ENCODE peak calls at places on chromosome 2, in six cellular contexts. Z, P, W, D, S and N are unnamed samples. For H3K27me3, the result is how much of the 10 kb centered on the place peaks cover.

GRCh38 chr2:105746177-105747080 is 1.7 kb downstream of the NCK2 start:
- DNase-seq in Z (peak), P (peak), W (peak), D (peak), S (peak), N (peak)

GRCh38 chr2:200418399-200418798 is 91.5 kb downstream of the KCTD18 start:
- DNase-seq in Z (no peak), P (no peak), W (no peak), D (no peak), S (no peak), N (no peak)

GRCh38 chr2:239544141-239544800 is 143.5 kb upstream of the HDAC4 start:
- DNase-seq in Z (no peak), P (no peak), W (no peak), D (no peak), S (no peak), N (no peak)

GRCh38 chr2:217538719-217539118 is 464.1 kb downstream of the TNS1 start:
- DNase-seq in Z (no peak), P (no peak), W (no peak), D (peak), S (no peak), N (no peak)

GRCh38 chr2:68108116-68108515 is 45.3 kb upstream of the C1D start:
- DNase-seq in Z (no peak), P (no peak), W (no peak), D (no peak), S (no peak), N (no peak)

GRCh38 chr2:206533977-206534376 is 90.6 kb downstream of the ADAM23 start:
- DNase-seq in Z (no peak), P (no peak), W (no peak), D (no peak), S (no peak), N (no peak)

GRCh38 chr2:176092270-176093144 is at the start of gene HOXD13:
- DNase-seq in Z (peak), P (no peak), W (no peak), D (peak), S (no peak), N (no peak)

GRCh38 chr2:226514895-226515294 is 284.7 kb downstream of the IRS1 start:
- DNase-seq in Z (no peak), P (no peak), W (no peak), D (no peak), S (no peak), N (no peak)

GRCh38 chr2:157696036-157696435 is 67.4 kb upstream of the ACVR1C start:
- DNase-seq in Z (no peak), P (no peak), W (no peak), D (no peak), S (no peak), N (no peak)

GRCh38 chr2:233988581-233988980 is 61.9 kb upstream of the SPP2 start:
- DNase-seq in Z (no peak), P (no peak), W (no peak), D (no peak), S (no peak), N (no peak)

GRCh38 chr2:29880084-29880483 is 41.3 kb downstream of the ALK start:
- DNase-seq in Z (no peak), P (no peak), W (no peak), D (no peak), S (no peak), N (no peak)

GRCh38 chr2:128356127-128356526 is 37.5 kb upstream of the HS6ST1 start:
- DNase-seq in Z (no peak), P (no peak), W (no peak), D (no peak), S (no peak), N (no peak)

GRCh38 chr2:7037340-7038333 is 120.4 kb downstream of the RNF144A start:
- DNase-seq in Z (peak), P (peak), W (peak), D (peak), S (peak), N (peak)

GRCh38 chr2:112165296-112165695 is 27.1 kb downstream of the FBLN7 start:
- DNase-seq in Z (no peak), P (no peak), W (no peak), D (no peak), S (no peak), N (no peak)

GRCh38 chr2:121502246-121502645 is 28.4 kb upstream of the RNU4ATAC start:
- DNase-seq in Z (no peak), P (no peak), W (no peak), D (no peak), S (no peak), N (no peak)

GRCh38 chr2:218014706-218015685 is 12.2 kb upstream of the TNS1 start:
- DNase-seq in Z (no peak), P (no peak), W (no peak), D (no peak), S (no peak), N (no peak)

GRCh38 chr2:195363496-195363895 is 293.5 kb upstream of the SLC39A10 start:
- DNase-seq in Z (no peak), P (no peak), W (no peak), D (no peak), S (no peak), N (no peak)

GRCh38 chr2:160467086-160467485 is 26.5 kb downstream of the RBMS1 start:
- DNase-seq in Z (no peak), P (no peak), W (no peak), D (no peak), S (no peak), N (no peak)

GRCh38 chr2:100184055-100184737 is 41.8 kb upstream of the AFF3 start:
- DNase-seq in Z (no peak), P (no peak), W (no peak), D (no peak), S (no peak), N (no peak)

GRCh38 chr2:100707016-100707947 is 112.7 kb upstream of the NPAS2 start:
- DNase-seq in Z (no peak), P (no peak), W (no peak), D (no peak), S (no peak), N (no peak)

GRCh38 chr2:86764661-86765307 is 25.9 kb downstream of the CD8A start:
- DNase-seq in Z (peak), P (no peak), W (peak), D (peak), S (no peak), N (peak)

GRCh38 chr2:73494031-73494430 is 108.4 kb downstream of the ALMS1 start:
- DNase-seq in Z (peak), P (no peak), W (no peak), D (peak), S (no peak), N (no peak)

GRCh38 chr2:153568105-153568504 is 89.5 kb upstream of the RPRM start:
- DNase-seq in Z (no peak), P (no peak), W (no peak), D (no peak), S (no peak), N (no peak)

GRCh38 chr2:190382851-190383250 is 25.3 kb upstream of the MFSD6 start:
- DNase-seq in Z (no peak), P (peak), W (peak), D (peak), S (no peak), N (peak)

GRCh38 chr2:141534671-141535359 is 596.0 kb downstream of the LRP1B start:
- DNase-seq in Z (no peak), P (no peak), W (no peak), D (no peak), S (no peak), N (no peak)

GRCh38 chr2:213161759-213162514 is 10.5 kb upstream of the IKZF2 start:
- DNase-seq in Z (no peak), P (no peak), W (no peak), D (no peak), S (no peak), N (no peak)

GRCh38 chr2:131572175-131572574 is 44.5 kb downstream of the CCDC74A start:
- DNase-seq in Z (no peak), P (no peak), W (no peak), D (no peak), S (no peak), N (no peak)

GRCh38 chr2:20091305-20091991 is 40.0 kb upstream of the LAPTM4A start:
- DNase-seq in Z (no peak), P (no peak), W (no peak), D (no peak), S (no peak), N (no peak)

GRCh38 chr2:99940963-99941362 is 201.4 kb downstream of the AFF3 start:
- DNase-seq in Z (no peak), P (no peak), W (no peak), D (no peak), S (no peak), N (no peak)

GRCh38 chr2:142217804-142218203 is 87.0 kb upstream of the LRP1B start:
- DNase-seq in Z (no peak), P (no peak), W (no peak), D (no peak), S (no peak), N (no peak)

GRCh38 chr2:88852753-88853402 is 161.4 kb downstream of the RPIA start:
- DNase-seq in Z (no peak), P (no peak), W (no peak), D (no peak), S (no peak), N (no peak)

GRCh38 chr2:99255491-99256318 is at the start of gene LYG2:
- DNase-seq in Z (no peak), P (no peak), W (no peak), D (no peak), S (no peak), N (no peak)

GRCh38 chr2:24926602-24927252 is 6.7 kb upstream of the ADCY3 start:
- DNase-seq in Z (peak), P (peak), W (no peak), D (peak), S (no peak), N (no peak)

GRCh38 chr2:71989671-71990070 is 158.0 kb downstream of the CYP26B1 start:
- DNase-seq in Z (no peak), P (no peak), W (no peak), D (no peak), S (no peak), N (no peak)

GRCh38 chr2:171579481-171579880 is 57.2 kb downstream of the CYBRD1 start:
- DNase-seq in Z (no peak), P (no peak), W (no peak), D (no peak), S (no peak), N (no peak)

GRCh38 chr2:12120281-12121150 is 374.1 kb downstream of the LPIN1 start:
- DNase-seq in Z (no peak), P (no peak), W (no peak), D (no peak), S (no peak), N (no peak)
- H3K27ac ChIP-seq in Z (no peak), P (no peak), W (no peak), D (no peak), S (no peak), N (no peak)

GRCh38 chr2:232489516-232490220 is 2.0 kb upstream of the ECEL1 start:
- DNase-seq in Z (peak), P (no peak), W (no peak), D (no peak), S (peak), N (no peak)
- H3K27me3 ChIP-seq in Z (half or more), P (under half), W (under half), D (half or more), S (under half), N (under half)

GRCh38 chr2:45241061-45241561 is 231.9 kb upstream of the SIX2 start:
- DNase-seq in Z (no peak), P (no peak), W (no peak), D (no peak), S (no peak), N (no peak)
- H3K27ac ChIP-seq in Z (no peak), P (no peak), W (no peak), D (no peak), S (no peak), N (no peak)

GRCh38 chr2:48157150-48157549 is 250.9 kb upstream of the FBXO11 start:
- DNase-seq in Z (no peak), P (no peak), W (no peak), D (no peak), S (no peak), N (no peak)
- H3K27me3 ChIP-seq in Z (under half), P (under half), W (under half), D (under half), S (under half), N (under half)

GRCh38 chr2:60413819-60414178 is 139.7 kb downstream of the BCL11A start:
- DNase-seq in Z (no peak), P (no peak), W (no peak), D (no peak), S (no peak), N (no peak)
- H3K27ac ChIP-seq in Z (no peak), P (no peak), W (no peak), D (no peak), S (no peak), N (no peak)

GRCh38 chr2:111161971-111162370 is 41.3 kb downstream of the BCL2L11 start:
- DNase-seq in Z (peak), P (no peak), W (no peak), D (no peak), S (peak), N (no peak)
- H3K27me3 ChIP-seq in Z (under half), P (under half), W (under half), D (under half), S (under half), N (under half)